ENCODE peak calls at places on chromosomes 11 and 22, in four cellular contexts. R, G, N and B are unnamed samples.

GRCh38 chr22:20115691-20116375 is at the start of gene RANBP1:
- DNase-seq in R (no peak), G (no peak), N (no peak), B (no peak)

GRCh38 chr11:83025267-83025704 is 46.4 kb downstream of the RAB30 start:
- DNase-seq in R (no peak), G (peak; percentile 50), N (no peak), B (no peak)

GRCh38 chr11:76054330-76054729 is 152.0 kb downstream of the WNT11 start:
- DNase-seq in R (no peak), G (no peak), N (no peak), B (no peak)

GRCh38 chr11:114262681-114263509 is 33.3 kb upstream of the NNMT start:
- DNase-seq in R (no peak), G (peak; percentile 71), N (peak; percentile 54), B (no peak)

GRCh38 chr11:70592641-70593165 is 194.4 kb downstream of the CTTN start:
- DNase-seq in R (no peak), G (no peak), N (no peak), B (no peak)

GRCh38 chr11:118226294-118226693 is 1.5 kb upstream of the JAML start:
- DNase-seq in R (no peak), G (no peak), N (no peak), B (no peak)

GRCh38 chr22:24146190-24146616 is 35.1 kb upstream of the SUSD2 start:
- DNase-seq in R (peak; percentile 36), G (peak; percentile 82), N (peak; percentile 83), B (peak; percentile 15)

GRCh38 chr11:33899383-33900037 is 7.6 kb upstream of the LMO2 start:
- DNase-seq in R (peak; percentile 82), G (peak; percentile 63), N (peak; percentile 66), B (no peak)

GRCh38 chr22:25990940-25991339 is 178.3 kb upstream of the SEZ6L start:
- DNase-seq in R (no peak), G (no peak), N (no peak), B (no peak)

GRCh38 chr22:30857791-30858190 is 110.8 kb downstream of the MORC2 start:
- DNase-seq in R (no peak), G (no peak), N (no peak), B (no peak)

GRCh38 chr11:32137263-32137662 is 46.4 kb downstream of the RCN1 start:
- DNase-seq in R (no peak), G (peak; percentile 63), N (peak; percentile 99), B (peak; percentile 65)

GRCh38 chr11:4059424-4059823 is 35.2 kb upstream of the RRM1 start:
- DNase-seq in R (no peak), G (no peak), N (no peak), B (no peak)

GRCh38 chr11:108115495-108116140 is 5.7 kb upstream of the ACAT1 start:
- DNase-seq in R (peak; percentile 93), G (peak; percentile 59), N (peak; percentile 89), B (peak; percentile 70)

GRCh38 chr22:35582861-35583670 is 34.1 kb downstream of the MB start:
- DNase-seq in R (peak; percentile 49), G (peak; percentile 82), N (peak; percentile 65), B (no peak)

GRCh38 chr11:121696177-121696863 is 243.6 kb upstream of the SORL1-AS1 start:
- DNase-seq in R (no peak), G (no peak), N (no peak), B (peak; percentile 66)

GRCh38 chr11:92875473-92875872 is 94.0 kb upstream of the MTNR1B start:
- DNase-seq in R (no peak), G (no peak), N (no peak), B (no peak)

GRCh38 chr11:72574534-72575460 is 99.4 kb downstream of the PDE2A start:
- DNase-seq in R (no peak), G (no peak), N (no peak), B (no peak)

GRCh38 chr11:19079643-19080440 is 19.3 kb upstream of the MRGPRX2 start:
- DNase-seq in R (no peak), G (peak; percentile 19), N (peak; percentile 68), B (no peak)

DNA sequence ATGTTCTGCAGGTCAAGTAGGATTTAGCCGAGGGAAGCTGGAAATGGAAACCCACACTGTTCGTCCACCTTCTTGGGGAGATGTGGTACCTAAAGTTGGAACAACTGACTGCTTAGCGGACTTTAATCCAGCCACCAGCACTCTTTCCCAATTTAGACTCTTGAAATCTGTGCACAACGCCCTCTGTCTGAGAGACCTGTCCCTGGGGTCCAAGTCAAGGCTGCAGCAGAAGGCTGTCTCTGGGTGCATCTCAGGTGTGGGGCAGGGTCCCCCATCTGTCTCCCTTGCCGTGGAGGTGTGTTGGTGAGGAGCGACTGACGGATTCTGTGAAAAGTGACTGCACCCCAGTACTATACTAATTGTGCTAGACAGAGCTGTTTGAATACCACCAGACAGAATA is 168.2 kb upstream of the CADM1 start:
- DNase-seq in R (no peak), G (no peak), N (no peak), B (no peak)
- TF ChIP-seq CTCF in R (no peak), G (no peak), N (no peak), B (no peak)

GRCh38 chr11:2988361-2988762 is 3.8 kb downstream of the NAP1L4 start:
- DNase-seq in R (no peak), G (no peak), N (no peak), B (no peak)

GRCh38 chr11:2990617-2991476 is 1.3 kb downstream of the NAP1L4 start:
- DNase-seq in R (no peak), G (peak; percentile 66), N (no peak), B (no peak)

GRCh38 chr11:2988996-2989395 is 3.1 kb downstream of the NAP1L4 start:
- DNase-seq in R (no peak), G (no peak), N (peak; percentile 33), B (no peak)

GRCh38 chr11:2987881-2988280 is 4.2 kb downstream of the NAP1L4 start:
- DNase-seq in R (no peak), G (no peak), N (no peak), B (no peak)

GRCh38 chr11:2989551-2989950 is 2.6 kb downstream of the NAP1L4 start:
- DNase-seq in R (no peak), G (no peak), N (no peak), B (no peak)
- H3K4me3 ChIP-seq in R (peak overlapping the region; percentile 12), G (peak overlapping the region; percentile 77), N (no peak overlapping the region), B (peak overlapping the region; percentile 92)

GRCh38 chr11:62418136-62418535 is 697 bp upstream of the SCGB1A1 start:
- DNase-seq in R (no peak), G (no peak), N (no peak), B (no peak)
- TF ChIP-seq CTCF in R (no peak), G (no peak), N (no peak), B (no peak)

DNA sequence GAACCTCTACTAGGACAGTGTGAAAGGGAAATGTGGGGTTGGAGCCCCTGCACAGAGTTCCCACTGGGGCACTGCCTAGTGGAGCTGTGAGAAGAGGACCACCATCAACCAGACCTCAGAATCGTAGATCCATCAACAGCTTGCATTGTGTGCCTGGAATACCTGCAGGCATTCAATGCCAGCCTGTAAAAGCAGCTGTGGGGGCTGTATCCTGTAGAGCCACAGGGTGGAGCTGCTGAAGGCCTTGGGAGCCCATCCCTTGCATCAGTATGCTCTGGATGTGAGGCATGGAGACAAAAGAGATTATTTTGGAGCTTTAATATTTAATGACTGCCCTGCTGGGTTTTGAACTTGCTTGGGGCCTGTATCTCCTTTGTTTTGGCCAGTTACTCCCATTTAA is 46.3 kb downstream of the PGR start:
- DNase-seq in R (no peak), G (no peak), N (no peak), B (no peak)
- H3K4me3 ChIP-seq in R (no peak overlapping the region), G (no peak overlapping the region), N (no peak overlapping the region), B (no peak overlapping the region)

DNA sequence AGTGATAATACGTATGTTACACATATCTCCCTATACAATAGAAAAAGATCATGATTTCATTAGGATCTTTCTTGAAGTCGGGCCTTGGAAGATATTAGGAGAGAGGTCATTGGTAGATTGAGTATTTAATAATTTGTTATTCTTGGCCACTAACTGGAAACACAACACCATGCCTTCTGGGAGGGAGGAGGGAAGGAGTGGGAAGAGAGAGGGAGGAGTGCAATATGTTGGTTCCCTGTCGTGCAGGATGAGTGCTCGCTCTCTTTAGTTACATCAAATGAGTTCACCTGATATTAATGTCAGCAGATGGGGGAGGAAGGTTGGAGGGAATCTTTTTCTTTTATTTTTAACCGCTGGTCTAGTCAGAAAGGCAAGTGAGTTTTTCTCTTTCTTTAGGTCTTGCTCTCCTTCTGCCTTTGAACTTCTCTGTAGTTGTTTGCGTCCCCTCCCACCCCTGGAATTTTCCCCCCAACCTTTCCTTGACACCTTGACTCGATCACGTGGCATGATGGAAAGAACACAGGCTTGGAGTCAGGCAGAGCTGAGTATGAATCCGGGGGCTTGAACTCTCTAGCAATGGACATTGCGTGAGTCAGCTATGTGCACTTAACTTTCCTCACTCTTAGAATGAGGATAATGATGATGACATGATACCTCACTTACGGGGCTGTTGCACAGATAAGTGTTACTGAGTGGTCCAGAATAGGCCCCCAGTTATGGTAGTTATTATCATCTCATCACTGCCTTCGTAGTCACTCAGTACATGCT is 6.2 kb downstream of the ADAMTS15 start:
- DNase-seq in R (no peak), G (no peak), N (peak; percentile 76), B (no peak)
- TF ChIP-seq CTCF in R (no peak), G (no peak), N (no peak), B (no peak)

GRCh38 chr11:42205518-42205917 is 746.1 kb upstream of the LRRC4C start:
- DNase-seq in R (no peak), G (peak; percentile 59), N (no peak), B (no peak)

GRCh38 chr11:42200311-42200710 is 740.9 kb upstream of the LRRC4C start:
- DNase-seq in R (no peak), G (no peak), N (no peak), B (no peak)
- H3K4me3 ChIP-seq in R (no peak overlapping the region), G (no peak overlapping the region), N (no peak overlapping the region), B (no peak overlapping the region)

GRCh38 chr11:127133061-127133460 is 132.5 kb upstream of the KIRREL3 start:
- DNase-seq in R (no peak), G (no peak), N (no peak), B (no peak)
- TF ChIP-seq CTCF in R (no peak), G (no peak), N (no peak), B (no peak)

GRCh38 chr11:9347100-9347499 is 32.7 kb upstream of the TMEM41B start:
- DNase-seq in R (no peak), G (no peak), N (no peak), B (no peak)
- H3K4me3 ChIP-seq in R (no peak overlapping the region), G (no peak overlapping the region), N (no peak overlapping the region), B (no peak overlapping the region)